ENCODE peak calls at places on chromosomes 2 and 18, in ten cellular contexts. One of them, this sample, is unnamed.

GRCh38 chr2:102050854-102051391 is 59.2 kb downstream of the IL1R2 start:
- DNase-seq in tibial nerve: peak; percentile 92
- DNase-seq in BJ: no peak
- DNase-seq in right lobe of liver: peak; percentile 75
- DNase-seq in CD8-positive, alpha-beta T cell: no peak
- DNase-seq in stomach: peak; percentile 66
- DNase-seq in osteoblast: peak; percentile 74
- DNase-seq in esophagus muscularis mucosa: peak; percentile 96
- DNase-seq in iPS DF 6.9: no peak
- DNase-seq in OCI-LY7: no peak
- DNase-seq in this sample: no peak

GRCh38 chr2:65364054-65364651 is 68.2 kb downstream of the SPRED2 start:
- DNase-seq in tibial nerve: no peak
- DNase-seq in BJ: no peak
- DNase-seq in right lobe of liver: no peak
- DNase-seq in CD8-positive, alpha-beta T cell: no peak
- DNase-seq in stomach: no peak
- DNase-seq in osteoblast: no peak
- DNase-seq in esophagus muscularis mucosa: peak; percentile 45
- DNase-seq in iPS DF 6.9: no peak
- DNase-seq in OCI-LY7: no peak
- DNase-seq in this sample: no peak

GRCh38 chr2:40192864-40193669 is 258.8 kb downstream of the SLC8A1 start:
- DNase-seq in tibial nerve: no peak
- DNase-seq in BJ: no peak
- DNase-seq in right lobe of liver: no peak
- DNase-seq in CD8-positive, alpha-beta T cell: no peak
- DNase-seq in stomach: no peak
- DNase-seq in osteoblast: no peak
- DNase-seq in esophagus muscularis mucosa: no peak
- DNase-seq in iPS DF 6.9: no peak
- DNase-seq in OCI-LY7: no peak
- DNase-seq in this sample: no peak

GRCh38 chr2:30334738-30335426 is 103.5 kb downstream of the LBH start:
- DNase-seq in tibial nerve: no peak
- DNase-seq in BJ: no peak
- DNase-seq in right lobe of liver: no peak
- DNase-seq in CD8-positive, alpha-beta T cell: peak; percentile 67
- DNase-seq in stomach: no peak
- DNase-seq in osteoblast: no peak
- DNase-seq in esophagus muscularis mucosa: no peak
- DNase-seq in iPS DF 6.9: no peak
- DNase-seq in OCI-LY7: peak; percentile 40
- DNase-seq in this sample: peak; percentile 45

GRCh38 chr18:12057419-12058039 is 36.1 kb upstream of the ANKRD62 start:
- DNase-seq in tibial nerve: no peak
- DNase-seq in BJ: no peak
- DNase-seq in right lobe of liver: no peak
- DNase-seq in CD8-positive, alpha-beta T cell: no peak
- DNase-seq in stomach: no peak
- DNase-seq in osteoblast: no peak
- DNase-seq in esophagus muscularis mucosa: no peak
- DNase-seq in iPS DF 6.9: no peak
- DNase-seq in OCI-LY7: no peak
- DNase-seq in this sample: no peak

GRCh38 chr2:65071499-65072180 is 15.4 kb downstream of the CEP68 start:
- DNase-seq in tibial nerve: no peak
- DNase-seq in BJ: no peak
- DNase-seq in right lobe of liver: no peak
- DNase-seq in CD8-positive, alpha-beta T cell: no peak
- DNase-seq in stomach: no peak
- DNase-seq in osteoblast: no peak
- DNase-seq in esophagus muscularis mucosa: no peak
- DNase-seq in iPS DF 6.9: no peak
- DNase-seq in OCI-LY7: peak; percentile 47
- DNase-seq in this sample: no peak

GRCh38 chr2:240426797-240427721 is 8.4 kb upstream of the GPC1 start:
- DNase-seq in tibial nerve: no peak
- DNase-seq in BJ: no peak
- DNase-seq in right lobe of liver: peak; percentile 17
- DNase-seq in CD8-positive, alpha-beta T cell: no peak
- DNase-seq in stomach: peak; percentile 41
- DNase-seq in osteoblast: peak; percentile 65
- DNase-seq in esophagus muscularis mucosa: no peak
- DNase-seq in iPS DF 6.9: no peak
- DNase-seq in OCI-LY7: no peak
- DNase-seq in this sample: no peak

GRCh38 chr2:38375711-38376345 is 1.2 kb downstream of the ATL2 start:
- DNase-seq in tibial nerve: no peak
- DNase-seq in BJ: no peak
- DNase-seq in right lobe of liver: peak; percentile 57
- DNase-seq in CD8-positive, alpha-beta T cell: no peak
- DNase-seq in stomach: no peak
- DNase-seq in osteoblast: peak; percentile 87
- DNase-seq in esophagus muscularis mucosa: no peak
- DNase-seq in iPS DF 6.9: no peak
- DNase-seq in OCI-LY7: no peak
- DNase-seq in this sample: no peak

GRCh38 chr18:8177330-8178016 is 431.8 kb upstream of the RAB12 start:
- DNase-seq in tibial nerve: no peak
- DNase-seq in BJ: no peak
- DNase-seq in right lobe of liver: no peak
- DNase-seq in CD8-positive, alpha-beta T cell: no peak
- DNase-seq in stomach: peak; percentile 28
- DNase-seq in osteoblast: peak; percentile 42
- DNase-seq in esophagus muscularis mucosa: no peak
- DNase-seq in iPS DF 6.9: no peak
- DNase-seq in OCI-LY7: no peak
- DNase-seq in this sample: no peak

GRCh38 chr2:25711641-25712369 is 38.4 kb upstream of the DTNB start:
- DNase-seq in tibial nerve: peak; percentile 5
- DNase-seq in BJ: no peak
- DNase-seq in right lobe of liver: no peak
- DNase-seq in CD8-positive, alpha-beta T cell: no peak
- DNase-seq in stomach: no peak
- DNase-seq in osteoblast: peak; percentile 69
- DNase-seq in esophagus muscularis mucosa: no peak
- DNase-seq in iPS DF 6.9: no peak
- DNase-seq in OCI-LY7: no peak
- DNase-seq in this sample: no peak

GRCh38 chr2:237456200-237456731 is 30.8 kb upstream of the MLPH start:
- DNase-seq in tibial nerve: no peak
- DNase-seq in BJ: no peak
- DNase-seq in right lobe of liver: no peak
- DNase-seq in CD8-positive, alpha-beta T cell: no peak
- DNase-seq in stomach: no peak
- DNase-seq in osteoblast: peak; percentile 92
- DNase-seq in esophagus muscularis mucosa: no peak
- DNase-seq in iPS DF 6.9: no peak
- DNase-seq in OCI-LY7: no peak
- DNase-seq in this sample: no peak

GRCh38 chr2:36780231-36780808 is 83.8 kb downstream of the VIT start:
- DNase-seq in tibial nerve: peak; percentile 49
- DNase-seq in BJ: peak; percentile 35
- DNase-seq in right lobe of liver: no peak
- DNase-seq in CD8-positive, alpha-beta T cell: no peak
- DNase-seq in stomach: no peak
- DNase-seq in osteoblast: peak; percentile 91
- DNase-seq in esophagus muscularis mucosa: no peak
- DNase-seq in iPS DF 6.9: peak; percentile 31
- DNase-seq in OCI-LY7: peak; percentile 62
- DNase-seq in this sample: no peak

GRCh38 chr2:48601349-48601748 is 16.3 kb upstream of the GTF2A1L start:
- DNase-seq in tibial nerve: no peak
- DNase-seq in BJ: no peak
- DNase-seq in right lobe of liver: peak; percentile 29
- DNase-seq in CD8-positive, alpha-beta T cell: no peak
- DNase-seq in stomach: no peak
- DNase-seq in osteoblast: no peak
- DNase-seq in esophagus muscularis mucosa: no peak
- DNase-seq in iPS DF 6.9: peak; percentile 25
- DNase-seq in OCI-LY7: peak; percentile 8
- DNase-seq in this sample: no peak

GRCh38 chr2:219002395-219003266 is 9.4 kb upstream of the CRYBA2 start:
- DNase-seq in tibial nerve: no peak
- DNase-seq in BJ: no peak
- DNase-seq in right lobe of liver: peak; percentile 86
- DNase-seq in CD8-positive, alpha-beta T cell: no peak
- DNase-seq in stomach: peak; percentile 88
- DNase-seq in osteoblast: peak; percentile 91
- DNase-seq in esophagus muscularis mucosa: no peak
- DNase-seq in iPS DF 6.9: no peak
- DNase-seq in OCI-LY7: no peak
- DNase-seq in this sample: no peak
- H3K4me3 ChIP-seq in tibial nerve: no peak overlapping the region
- H3K4me3 ChIP-seq in BJ: no peak overlapping the region
- H3K4me3 ChIP-seq in right lobe of liver: peak overlapping the region; percentile 33
- H3K4me3 ChIP-seq in CD8-positive, alpha-beta T cell: peak overlapping the region; percentile 41
- H3K4me3 ChIP-seq in stomach: peak overlapping the region; percentile 47
- H3K4me3 ChIP-seq in osteoblast: no peak overlapping the region
- H3K4me3 ChIP-seq in esophagus muscularis mucosa: peak overlapping the region; percentile 18
- H3K4me3 ChIP-seq in iPS DF 6.9: peak overlapping the region; percentile 42
- H3K4me3 ChIP-seq in OCI-LY7: no peak overlapping the region
- H3K4me3 ChIP-seq in this sample: no peak overlapping the region

GRCh38 chr2:24466871-24467870 is 23.9 kb upstream of the NCOA1 start:
- DNase-seq in tibial nerve: no peak
- DNase-seq in BJ: no peak
- DNase-seq in right lobe of liver: no peak
- DNase-seq in CD8-positive, alpha-beta T cell: no peak
- DNase-seq in stomach: no peak
- DNase-seq in osteoblast: no peak
- DNase-seq in esophagus muscularis mucosa: no peak
- DNase-seq in iPS DF 6.9: no peak
- DNase-seq in OCI-LY7: no peak
- DNase-seq in this sample: no peak
- H3K36me3 ChIP-seq in tibial nerve: no peaks in the 10 kb centered on the region
- H3K36me3 ChIP-seq in BJ: no peaks in the 10 kb centered on the region
- H3K36me3 ChIP-seq in right lobe of liver: no peaks in the 10 kb centered on the region
- H3K36me3 ChIP-seq in CD8-positive, alpha-beta T cell: no peaks in the 10 kb centered on the region
- H3K36me3 ChIP-seq in stomach: no peaks in the 10 kb centered on the region
- H3K36me3 ChIP-seq in osteoblast: no peaks in the 10 kb centered on the region
- H3K36me3 ChIP-seq in esophagus muscularis mucosa: no peaks in the 10 kb centered on the region
- H3K36me3 ChIP-seq in iPS DF 6.9: no peaks in the 10 kb centered on the region
- H3K36me3 ChIP-seq in OCI-LY7: no peaks in the 10 kb centered on the region
- H3K36me3 ChIP-seq in this sample: no peaks in the 10 kb centered on the region

GRCh38 chr2:232501794-232502499 is 14.3 kb upstream of the ECEL1 start:
- DNase-seq in tibial nerve: no peak
- DNase-seq in BJ: no peak
- DNase-seq in right lobe of liver: no peak
- DNase-seq in CD8-positive, alpha-beta T cell: no peak
- DNase-seq in stomach: no peak
- DNase-seq in osteoblast: no peak
- DNase-seq in esophagus muscularis mucosa: no peak
- DNase-seq in iPS DF 6.9: no peak
- DNase-seq in OCI-LY7: no peak
- DNase-seq in this sample: no peak

GRCh38 chr2:232503792-232504323 is 16.2 kb upstream of the ECEL1 start:
- DNase-seq in tibial nerve: no peak
- DNase-seq in BJ: no peak
- DNase-seq in right lobe of liver: no peak
- DNase-seq in CD8-positive, alpha-beta T cell: no peak
- DNase-seq in stomach: no peak
- DNase-seq in osteoblast: no peak
- DNase-seq in esophagus muscularis mucosa: no peak
- DNase-seq in iPS DF 6.9: no peak
- DNase-seq in OCI-LY7: no peak
- DNase-seq in this sample: no peak

GRCh38 chr2:232501331-232501771 is 13.7 kb upstream of the ECEL1 start:
- DNase-seq in tibial nerve: no peak
- DNase-seq in BJ: no peak
- DNase-seq in right lobe of liver: no peak
- DNase-seq in CD8-positive, alpha-beta T cell: no peak
- DNase-seq in stomach: no peak
- DNase-seq in osteoblast: no peak
- DNase-seq in esophagus muscularis mucosa: no peak
- DNase-seq in iPS DF 6.9: no peak
- DNase-seq in OCI-LY7: no peak
- DNase-seq in this sample: no peak

GRCh38 chr2:232502901-232503791 is 15.5 kb upstream of the ECEL1 start:
- DNase-seq in tibial nerve: no peak
- DNase-seq in BJ: no peak
- DNase-seq in right lobe of liver: peak; percentile 55
- DNase-seq in CD8-positive, alpha-beta T cell: no peak
- DNase-seq in stomach: peak; percentile 45
- DNase-seq in osteoblast: no peak
- DNase-seq in esophagus muscularis mucosa: no peak
- DNase-seq in iPS DF 6.9: no peak
- DNase-seq in OCI-LY7: no peak
- DNase-seq in this sample: no peak

DNA sequence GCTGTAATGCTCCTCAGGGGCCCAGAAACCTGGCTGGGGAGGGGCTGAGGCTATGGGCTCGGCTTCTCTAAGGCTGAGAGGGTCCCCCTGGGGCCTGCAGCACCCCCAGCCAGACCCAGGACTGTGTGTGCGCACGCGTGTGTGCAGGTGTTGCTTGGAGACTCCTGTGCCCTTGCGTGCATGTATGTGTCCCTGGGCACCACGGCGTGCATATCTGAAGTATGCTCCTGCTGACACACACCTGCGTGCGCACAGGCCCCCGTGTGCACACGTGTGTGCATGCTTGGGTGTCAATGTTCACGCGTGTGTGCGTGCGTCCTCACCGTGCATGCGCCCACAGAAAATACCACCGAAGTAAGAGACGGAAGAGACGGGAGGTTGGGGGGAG is 14.9 kb upstream of the ECEL1 start:
- DNase-seq in tibial nerve: no peak
- DNase-seq in BJ: no peak
- DNase-seq in right lobe of liver: no peak
- DNase-seq in CD8-positive, alpha-beta T cell: no peak
- DNase-seq in stomach: no peak
- DNase-seq in osteoblast: no peak
- DNase-seq in esophagus muscularis mucosa: no peak
- DNase-seq in iPS DF 6.9: no peak
- DNase-seq in OCI-LY7: no peak
- DNase-seq in this sample: no peak
- H3K4me3 ChIP-seq in tibial nerve: no peak overlapping the region
- H3K4me3 ChIP-seq in BJ: no peak overlapping the region
- H3K4me3 ChIP-seq in right lobe of liver: no peak overlapping the region
- H3K4me3 ChIP-seq in CD8-positive, alpha-beta T cell: no peak overlapping the region
- H3K4me3 ChIP-seq in stomach: peak overlapping the region; percentile 49
- H3K4me3 ChIP-seq in osteoblast: no peak overlapping the region
- H3K4me3 ChIP-seq in esophagus muscularis mucosa: peak overlapping the region; percentile 65
- H3K4me3 ChIP-seq in iPS DF 6.9: peak overlapping the region; percentile 73
- H3K4me3 ChIP-seq in OCI-LY7: no peak overlapping the region
- H3K4me3 ChIP-seq in this sample: no peak overlapping the region

DNA sequence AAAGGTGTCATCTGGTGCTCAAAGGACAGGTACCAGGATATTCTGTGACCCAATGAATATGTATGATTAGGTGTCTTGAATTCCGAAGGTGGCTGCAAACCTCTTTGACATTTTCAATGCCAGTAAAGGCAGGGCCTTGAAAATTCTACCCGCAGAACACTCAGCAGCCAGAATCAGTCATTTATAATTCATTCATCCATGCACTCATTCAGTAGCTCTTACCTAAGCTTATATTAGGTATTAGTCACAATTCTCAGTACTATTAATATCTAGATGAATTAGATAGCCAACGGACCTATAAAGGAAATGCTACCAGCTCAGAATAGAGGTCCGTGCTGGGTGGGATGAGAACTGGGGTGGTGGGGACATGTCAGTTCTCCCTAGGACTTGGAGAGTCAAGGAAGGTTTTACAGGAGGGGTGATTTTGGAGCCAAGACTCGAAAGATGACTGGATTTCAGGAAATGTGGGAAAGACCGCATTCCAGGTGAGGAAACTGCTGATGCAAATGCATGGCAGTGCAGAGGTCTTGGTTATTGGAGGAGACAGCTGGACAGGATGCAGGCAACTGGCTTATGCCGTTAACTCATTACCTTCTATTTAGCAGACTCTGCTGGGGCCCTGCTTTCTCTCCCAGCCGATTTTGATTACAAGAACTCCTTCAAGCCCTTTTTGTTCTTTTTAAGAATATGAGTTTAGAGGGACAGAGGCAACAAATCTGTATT is 7.2 kb downstream of the TRIB2 start:
- DNase-seq in tibial nerve: no peak
- DNase-seq in BJ: no peak
- DNase-seq in right lobe of liver: no peak
- DNase-seq in CD8-positive, alpha-beta T cell: no peak
- DNase-seq in stomach: no peak
- DNase-seq in osteoblast: no peak
- DNase-seq in esophagus muscularis mucosa: no peak
- DNase-seq in iPS DF 6.9: no peak
- DNase-seq in OCI-LY7: no peak
- DNase-seq in this sample: no peak
- H3K36me3 ChIP-seq in tibial nerve: no peaks in the 10 kb centered on the region
- H3K36me3 ChIP-seq in BJ: peaks cover 32% of the 10 kb centered on the region
- H3K36me3 ChIP-seq in right lobe of liver: no peaks in the 10 kb centered on the region
- H3K36me3 ChIP-seq in CD8-positive, alpha-beta T cell: peaks cover 11% of the 10 kb centered on the region
- H3K36me3 ChIP-seq in stomach: peaks cover 43% of the 10 kb centered on the region
- H3K36me3 ChIP-seq in osteoblast: peaks cover 57% of the 10 kb centered on the region
- H3K36me3 ChIP-seq in esophagus muscularis mucosa: peaks cover 21% of the 10 kb centered on the region
- H3K36me3 ChIP-seq in iPS DF 6.9: peaks cover 26% of the 10 kb centered on the region
- H3K36me3 ChIP-seq in OCI-LY7: no peaks in the 10 kb centered on the region
- H3K36me3 ChIP-seq in this sample: no peaks in the 10 kb centered on the region

This sample was measured in GM06990.